ENCODE peak calls at places on chromosomes 5 and 9, in seven cellular contexts. One of them, this sample, is unnamed.

GRCh38 chr5:157459715-157460599 is at the start of gene NIPAL4:
- DNase-seq in mesendoderm: peak
- DNase-seq in IMR-90: no peak
- DNase-seq in mesenchymal stem cell: peak
- DNase-seq in H9: peak
- DNase-seq in H1: peak
- DNase-seq in trophoblast cell: no peak
- DNase-seq in this sample: no peak

GRCh38 chr5:172540099-172540870 is 86.0 kb upstream of the SH3PXD2B start:
- DNase-seq in mesendoderm: no peak
- DNase-seq in IMR-90: no peak
- DNase-seq in mesenchymal stem cell: no peak
- DNase-seq in H9: no peak
- DNase-seq in H1: peak
- DNase-seq in trophoblast cell: no peak
- DNase-seq in this sample: no peak

GRCh38 chr5:37767961-37768360 is 71.9 kb downstream of the GDNF start:
- DNase-seq in mesendoderm: no peak
- DNase-seq in IMR-90: no peak
- DNase-seq in mesenchymal stem cell: no peak
- DNase-seq in H9: no peak
- DNase-seq in H1: no peak
- DNase-seq in trophoblast cell: no peak
- DNase-seq in this sample: no peak

GRCh38 chr9:118318770-118319443 is 614.7 kb downstream of the TLR4 start:
- DNase-seq in mesendoderm: no peak
- DNase-seq in IMR-90: no peak
- DNase-seq in mesenchymal stem cell: no peak
- DNase-seq in H9: no peak
- DNase-seq in H1: no peak
- DNase-seq in trophoblast cell: no peak
- DNase-seq in this sample: no peak

GRCh38 chr5:54658014-54658413 is 140.5 kb downstream of the SNX18 start:
- DNase-seq in mesendoderm: peak
- DNase-seq in IMR-90: peak
- DNase-seq in mesenchymal stem cell: peak
- DNase-seq in H9: no peak
- DNase-seq in H1: no peak
- DNase-seq in trophoblast cell: no peak
- DNase-seq in this sample: no peak

GRCh38 chr5:124634820-124635323 is 111.6 kb downstream of the ZNF608 start:
- DNase-seq in mesendoderm: no peak
- DNase-seq in IMR-90: peak
- DNase-seq in mesenchymal stem cell: peak
- DNase-seq in H9: no peak
- DNase-seq in H1: no peak
- DNase-seq in trophoblast cell: no peak
- DNase-seq in this sample: no peak

GRCh38 chr9:127283917-127284316 is 19.3 kb downstream of the GARNL3 start:
- DNase-seq in mesendoderm: peak
- DNase-seq in IMR-90: peak
- DNase-seq in mesenchymal stem cell: peak
- DNase-seq in H9: no peak
- DNase-seq in H1: no peak
- DNase-seq in trophoblast cell: no peak
- DNase-seq in this sample: no peak

GRCh38 chr9:35110327-35110758 is 5.3 kb downstream of the ATOSB start:
- DNase-seq in mesendoderm: no peak
- DNase-seq in IMR-90: peak
- DNase-seq in mesenchymal stem cell: peak
- DNase-seq in H9: no peak
- DNase-seq in H1: no peak
- DNase-seq in trophoblast cell: no peak
- DNase-seq in this sample: no peak

GRCh38 chr5:171295801-171296200 is 13.2 kb upstream of the TLX3 start:
- DNase-seq in mesendoderm: no peak
- DNase-seq in IMR-90: no peak
- DNase-seq in mesenchymal stem cell: no peak
- DNase-seq in H9: no peak
- DNase-seq in H1: no peak
- DNase-seq in trophoblast cell: peak
- DNase-seq in this sample: no peak

GRCh38 chr9:95435074-95435728 is 81.6 kb downstream of the PTCH1 start:
- DNase-seq in mesendoderm: peak
- DNase-seq in IMR-90: no peak
- DNase-seq in mesenchymal stem cell: no peak
- DNase-seq in H9: no peak
- DNase-seq in H1: no peak
- DNase-seq in trophoblast cell: no peak
- DNase-seq in this sample: no peak

GRCh38 chr5:66805514-66806430 is 209.6 kb downstream of the MAST4 start:
- DNase-seq in mesendoderm: no peak
- DNase-seq in IMR-90: no peak
- DNase-seq in mesenchymal stem cell: no peak
- DNase-seq in H9: no peak
- DNase-seq in H1: no peak
- DNase-seq in trophoblast cell: peak
- DNase-seq in this sample: no peak

GRCh38 chr5:77400645-77401044 is 91.5 kb downstream of the WDR41 start:
- DNase-seq in mesendoderm: no peak
- DNase-seq in IMR-90: peak
- DNase-seq in mesenchymal stem cell: peak
- DNase-seq in H9: no peak
- DNase-seq in H1: no peak
- DNase-seq in trophoblast cell: peak
- DNase-seq in this sample: no peak

GRCh38 chr5:3684771-3685354 is 89.2 kb downstream of the IRX1 start:
- DNase-seq in mesendoderm: no peak
- DNase-seq in IMR-90: no peak
- DNase-seq in mesenchymal stem cell: no peak
- DNase-seq in H9: no peak
- DNase-seq in H1: no peak
- DNase-seq in trophoblast cell: no peak
- DNase-seq in this sample: no peak

GRCh38 chr5:55226934-55227737 is at the start of gene MCIDAS:
- DNase-seq in mesendoderm: peak
- DNase-seq in IMR-90: peak
- DNase-seq in mesenchymal stem cell: peak
- DNase-seq in H9: peak
- DNase-seq in H1: peak
- DNase-seq in trophoblast cell: no peak
- DNase-seq in this sample: peak

GRCh38 chr5:5665225-5666075 is 243.0 kb downstream of the ICE1 start:
- DNase-seq in mesendoderm: no peak
- DNase-seq in IMR-90: no peak
- DNase-seq in mesenchymal stem cell: no peak
- DNase-seq in H9: no peak
- DNase-seq in H1: no peak
- DNase-seq in trophoblast cell: no peak
- DNase-seq in this sample: no peak

GRCh38 chr9:77898864-77899263 is 132.7 kb downstream of the GNAQ start:
- DNase-seq in mesendoderm: no peak
- DNase-seq in IMR-90: no peak
- DNase-seq in mesenchymal stem cell: no peak
- DNase-seq in H9: no peak
- DNase-seq in H1: no peak
- DNase-seq in trophoblast cell: no peak
- DNase-seq in this sample: no peak

GRCh38 chr9:37935106-37935505 is 31.2 kb upstream of the SLC25A51 start:
- DNase-seq in mesendoderm: no peak
- DNase-seq in IMR-90: no peak
- DNase-seq in mesenchymal stem cell: no peak
- DNase-seq in H9: no peak
- DNase-seq in H1: no peak
- DNase-seq in trophoblast cell: no peak
- DNase-seq in this sample: no peak

GRCh38 chr9:96219615-96220257 is 82.2 kb downstream of the HSD17B3 start:
- DNase-seq in mesendoderm: peak
- DNase-seq in IMR-90: no peak
- DNase-seq in mesenchymal stem cell: no peak
- DNase-seq in H9: peak
- DNase-seq in H1: peak
- DNase-seq in trophoblast cell: peak
- DNase-seq in this sample: no peak

GRCh38 chr5:9529041-9529480 is 16.8 kb downstream of the SEMA5A start:
- DNase-seq in mesendoderm: no peak
- DNase-seq in IMR-90: no peak
- DNase-seq in mesenchymal stem cell: no peak
- DNase-seq in H9: no peak
- DNase-seq in H1: no peak
- DNase-seq in trophoblast cell: no peak
- DNase-seq in this sample: no peak

GRCh38 chr9:38068616-38068865 is 486 bp downstream of the SHB start:
- DNase-seq in mesendoderm: no peak
- DNase-seq in IMR-90: peak
- DNase-seq in mesenchymal stem cell: peak
- DNase-seq in H9: no peak
- DNase-seq in H1: no peak
- DNase-seq in trophoblast cell: no peak
- DNase-seq in this sample: no peak

GRCh38 chr5:169745441-169746146 is 108.5 kb downstream of the DOCK2 start:
- DNase-seq in mesendoderm: peak
- DNase-seq in IMR-90: peak
- DNase-seq in mesenchymal stem cell: peak
- DNase-seq in H9: no peak
- DNase-seq in H1: no peak
- DNase-seq in trophoblast cell: no peak
- DNase-seq in this sample: no peak

GRCh38 chr5:122323738-122324137 is 11.7 kb downstream of the SNCAIP start:
- DNase-seq in mesendoderm: no peak
- DNase-seq in IMR-90: no peak
- DNase-seq in mesenchymal stem cell: no peak
- DNase-seq in H9: no peak
- DNase-seq in H1: no peak
- DNase-seq in trophoblast cell: no peak
- DNase-seq in this sample: no peak

GRCh38 chr5:125134216-125135081 is 388.0 kb upstream of the ZNF608 start:
- DNase-seq in mesendoderm: peak
- DNase-seq in IMR-90: peak
- DNase-seq in mesenchymal stem cell: peak
- DNase-seq in H9: no peak
- DNase-seq in H1: no peak
- DNase-seq in trophoblast cell: no peak
- DNase-seq in this sample: peak

GRCh38 chr9:3181049-3181953 is 337.4 kb upstream of the PUM3 start:
- DNase-seq in mesendoderm: peak
- DNase-seq in IMR-90: no peak
- DNase-seq in mesenchymal stem cell: peak
- DNase-seq in H9: peak
- DNase-seq in H1: peak
- DNase-seq in trophoblast cell: peak
- DNase-seq in this sample: peak

GRCh38 chr5:39178171-39178570 is 41.2 kb downstream of the FYB1 start:
- DNase-seq in mesendoderm: no peak
- DNase-seq in IMR-90: peak
- DNase-seq in mesenchymal stem cell: no peak
- DNase-seq in H9: no peak
- DNase-seq in H1: no peak
- DNase-seq in trophoblast cell: no peak
- DNase-seq in this sample: no peak

GRCh38 chr5:59992206-59992605 is 98.7 kb upstream of the PDE4D start:
- DNase-seq in mesendoderm: no peak
- DNase-seq in IMR-90: no peak
- DNase-seq in mesenchymal stem cell: peak
- DNase-seq in H9: no peak
- DNase-seq in H1: no peak
- DNase-seq in trophoblast cell: no peak
- DNase-seq in this sample: no peak
- H2BK120ac ChIP-seq in mesendoderm: no peak
- H2BK120ac ChIP-seq in IMR-90: no peak
- H2BK120ac ChIP-seq in mesenchymal stem cell: no peak
- H2BK120ac ChIP-seq in H9: no peak
- H2BK120ac ChIP-seq in H1: no peak
- H2BK120ac ChIP-seq in trophoblast cell: no peak
- H2BK120ac ChIP-seq in this sample: no peak

GRCh38 chr5:84425365-84425764 is 40.7 kb upstream of the EDIL3 start:
- DNase-seq in mesendoderm: no peak
- DNase-seq in IMR-90: no peak
- DNase-seq in mesenchymal stem cell: peak
- DNase-seq in H9: no peak
- DNase-seq in H1: no peak
- DNase-seq in trophoblast cell: no peak
- DNase-seq in this sample: no peak
- H2BK120ac ChIP-seq in mesendoderm: no peak
- H2BK120ac ChIP-seq in IMR-90: no peak
- H2BK120ac ChIP-seq in mesenchymal stem cell: no peak
- H2BK120ac ChIP-seq in H9: no peak
- H2BK120ac ChIP-seq in H1: no peak
- H2BK120ac ChIP-seq in trophoblast cell: no peak
- H2BK120ac ChIP-seq in this sample: no peak

GRCh38 chr9:120933310-120934044 is 6.9 kb upstream of the TRAF1 start:
- DNase-seq in mesendoderm: no peak
- DNase-seq in IMR-90: no peak
- DNase-seq in mesenchymal stem cell: no peak
- DNase-seq in H9: no peak
- DNase-seq in H1: no peak
- DNase-seq in trophoblast cell: no peak
- DNase-seq in this sample: no peak

GRCh38 chr9:120934271-120934670 is 7.7 kb upstream of the TRAF1 start:
- DNase-seq in mesendoderm: no peak
- DNase-seq in IMR-90: no peak
- DNase-seq in mesenchymal stem cell: no peak
- DNase-seq in H9: no peak
- DNase-seq in H1: no peak
- DNase-seq in trophoblast cell: no peak
- DNase-seq in this sample: no peak

GRCh38 chr9:120929392-120929791 is 2.8 kb upstream of the TRAF1 start:
- DNase-seq in mesendoderm: no peak
- DNase-seq in IMR-90: no peak
- DNase-seq in mesenchymal stem cell: no peak
- DNase-seq in H9: no peak
- DNase-seq in H1: no peak
- DNase-seq in trophoblast cell: no peak
- DNase-seq in this sample: no peak

GRCh38 chr9:120931278-120932085 is 4.9 kb upstream of the TRAF1 start:
- DNase-seq in mesendoderm: no peak
- DNase-seq in IMR-90: peak
- DNase-seq in mesenchymal stem cell: peak
- DNase-seq in H9: no peak
- DNase-seq in H1: no peak
- DNase-seq in trophoblast cell: peak
- DNase-seq in this sample: no peak

GRCh38 chr9:120932086-120932818 is 5.7 kb upstream of the TRAF1 start:
- DNase-seq in mesendoderm: no peak
- DNase-seq in IMR-90: no peak
- DNase-seq in mesenchymal stem cell: no peak
- DNase-seq in H9: no peak
- DNase-seq in H1: no peak
- DNase-seq in trophoblast cell: no peak
- DNase-seq in this sample: no peak
- H2BK120ac ChIP-seq in mesendoderm: no peak
- H2BK120ac ChIP-seq in IMR-90: peak
- H2BK120ac ChIP-seq in mesenchymal stem cell: no peak
- H2BK120ac ChIP-seq in H9: no peak
- H2BK120ac ChIP-seq in H1: no peak
- H2BK120ac ChIP-seq in trophoblast cell: no peak
- H2BK120ac ChIP-seq in this sample: no peak

DNA sequence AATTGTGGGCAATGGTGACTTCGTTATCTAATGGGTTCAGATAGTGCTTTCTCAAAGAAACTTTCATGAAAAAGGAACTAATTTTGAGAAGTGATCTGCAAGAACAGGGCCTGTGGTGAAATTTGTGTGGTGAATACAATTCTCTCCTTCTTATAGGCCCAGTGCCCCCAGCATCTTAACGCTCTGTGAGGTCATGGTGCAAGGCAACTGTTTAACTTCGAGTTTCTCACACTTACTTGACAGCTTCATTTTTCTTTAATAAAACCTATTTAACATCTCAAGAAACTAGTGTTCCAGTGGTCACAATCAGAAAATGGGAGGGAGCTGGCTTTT is 69.2 kb downstream of the FAM114A2 start:
- DNase-seq in mesendoderm: no peak
- DNase-seq in IMR-90: no peak
- DNase-seq in mesenchymal stem cell: no peak
- DNase-seq in H9: no peak
- DNase-seq in H1: no peak
- DNase-seq in trophoblast cell: no peak
- DNase-seq in this sample: no peak
- H2BK120ac ChIP-seq in mesendoderm: no peak
- H2BK120ac ChIP-seq in IMR-90: no peak
- H2BK120ac ChIP-seq in mesenchymal stem cell: no peak
- H2BK120ac ChIP-seq in H9: no peak
- H2BK120ac ChIP-seq in H1: no peak
- H2BK120ac ChIP-seq in trophoblast cell: no peak
- H2BK120ac ChIP-seq in this sample: no peak

This sample was measured in neuronal stem cell.